ENCODE peak calls at places on chromosomes 6 and 20, in five cellular contexts. W is T-helper 1 cell; A is stimulated activated CD8-positive, alpha-beta memory T cell treated with anti-CD3 and anti-CD28 coated beads, Interleukin-2, amount 100 ng/mL, for 48 hours; M is MV-4-11; H is activated naive CD4-positive, alpha-beta T cell treated with Interleukin-2 at 50 U/mL for 16 hours. T is an unnamed sample.

GRCh38 chr6:7628479-7628878 is 38.5 kb downstream of the SNRNP48 start:
- DNase-seq in W (no peak), A (no peak), M (no peak), H (no peak), T (no peak)

GRCh38 chr6:167795874-167796667 is 30.6 kb upstream of the AFDN start:
- DNase-seq in W (no peak), A (no peak), M (no peak), H (no peak), T (no peak)

GRCh38 chr6:10151144-10151915 is 263.5 kb downstream of the TFAP2A start:
- DNase-seq in W (no peak), A (no peak), M (no peak), H (no peak), T (no peak)

GRCh38 chr20:44720994-44721784 is 6.0 kb downstream of the CCN5 start:
- DNase-seq in W (no peak), A (no peak), M (peak; percentile 6), H (no peak), T (no peak)

GRCh38 chr6:147708170-147708569 is 199.7 kb downstream of the SAMD5 start:
- DNase-seq in W (no peak), A (no peak), M (no peak), H (no peak), T (no peak)

GRCh38 chr6:90846824-90847223 is 260.0 kb upstream of the MAP3K7 start:
- DNase-seq in W (no peak), A (no peak), M (no peak), H (no peak), T (no peak)

GRCh38 chr20:59482581-59483187 is 121.7 kb upstream of the PHACTR3 start:
- DNase-seq in W (no peak), A (no peak), M (no peak), H (no peak), T (no peak)

GRCh38 chr6:35085359-35086281 is 55.5 kb downstream of the TCP11 start:
- DNase-seq in W (no peak), A (no peak), M (no peak), H (no peak), T (no peak)

GRCh38 chr20:431012-431904 is 23.2 kb downstream of the RBCK1 start:
- DNase-seq in W (no peak), A (no peak), M (peak; percentile 46), H (peak; percentile 16), T (no peak)

GRCh38 chr6:32666420-32667300 is at the start of gene HLA-DQB1:
- DNase-seq in W (peak; percentile 52), A (peak; percentile 14), M (peak; percentile 49), H (peak; percentile 11), T (peak; percentile 30)

GRCh38 chr20:40286991-40287531 is 402.0 kb downstream of the MAFB start:
- DNase-seq in W (no peak), A (no peak), M (no peak), H (no peak), T (no peak)

GRCh38 chr20:20480689-20481088 is 112.8 kb downstream of the INSM1 start:
- DNase-seq in W (no peak), A (no peak), M (peak; percentile 66), H (no peak), T (no peak)

GRCh38 chr6:160337301-160337700 is 10.9 kb upstream of the SLC22A3 start:
- DNase-seq in W (no peak), A (no peak), M (no peak), H (no peak), T (no peak)

GRCh38 chr6:150485559-150486517 is 113.8 kb upstream of the PLEKHG1 start:
- DNase-seq in W (no peak), A (no peak), M (no peak), H (no peak), T (no peak)

GRCh38 chr6:32854376-32855178 is 585 bp downstream of the PSMB9 start:
- DNase-seq in W (peak; percentile 34), A (peak; percentile 34), M (peak; percentile 60), H (peak; percentile 64), T (no peak)

GRCh38 chr20:3784863-3785239 is 1.7 kb downstream of the CENPB start:
- DNase-seq in W (no peak), A (no peak), M (no peak), H (no peak), T (no peak)

GRCh38 chr20:48574383-48574782 is 253.4 kb downstream of the PREX1 start:
- DNase-seq in W (no peak), A (no peak), M (no peak), H (no peak), T (no peak)

GRCh38 chr6:109715616-109716015 is 24.5 kb downstream of the FIG4 start:
- DNase-seq in W (no peak), A (no peak), M (no peak), H (no peak), T (no peak)

GRCh38 chr6:158536891-158537798 is 22.7 kb upstream of the TMEM181 start:
- DNase-seq in W (no peak), A (no peak), M (no peak), H (peak; percentile 45), T (no peak)

GRCh38 chr20:3861191-3861590 is 14.6 kb downstream of the MAVS start:
- DNase-seq in W (no peak), A (no peak), M (no peak), H (no peak), T (no peak)

GRCh38 chr6:79048611-79049010 is 29.4 kb downstream of the PHIP start:
- DNase-seq in W (no peak), A (no peak), M (peak; percentile 25), H (no peak), T (no peak)

GRCh38 chr6:32973144-32973854 is 4.9 kb downstream of the BRD2 start:
- DNase-seq in W (peak; percentile 61), A (peak; percentile 48), M (no peak), H (peak; percentile 49), T (peak; percentile 81)

GRCh38 chr6:136734977-136735376 is 57.3 kb downstream of the MAP3K5 start:
- DNase-seq in W (no peak), A (no peak), M (no peak), H (no peak), T (no peak)

GRCh38 chr20:2179233-2179580 is 77.6 kb downstream of the STK35 start:
- DNase-seq in W (no peak), A (no peak), M (no peak), H (no peak), T (no peak)

GRCh38 chr6:130895516-130895915 is 68.3 kb downstream of the SMLR1 start:
- DNase-seq in W (no peak), A (no peak), M (no peak), H (no peak), T (no peak)

GRCh38 chr6:16667509-16667908 is 93.8 kb downstream of the ATXN1 start:
- DNase-seq in W (no peak), A (no peak), M (no peak), H (no peak), T (no peak)

GRCh38 chr6:36666726-36667591 is 11.6 kb upstream of the CDKN1A start:
- DNase-seq in W (no peak), A (no peak), M (peak; percentile 96), H (no peak), T (no peak)

GRCh38 chr20:57753332-57754164 is 43.7 kb upstream of the PMEPA1 start:
- DNase-seq in W (no peak), A (no peak), M (no peak), H (no peak), T (no peak)

GRCh38 chr6:37283268-37283667 is 25.3 kb upstream of the TMEM217 start:
- DNase-seq in W (no peak), A (no peak), M (no peak), H (no peak), T (no peak)

GRCh38 chr6:107154131-107154906 is 39.0 kb upstream of the BEND3 start:
- DNase-seq in W (no peak), A (no peak), M (no peak), H (no peak), T (no peak)

GRCh38 chr6:10210052-10210451 is 204.8 kb downstream of the TFAP2A start:
- DNase-seq in W (no peak), A (no peak), M (no peak), H (no peak), T (no peak)

GRCh38 chr20:53875452-53875851 is 194.9 kb downstream of the BCAS1 start:
- DNase-seq in W (no peak), A (no peak), M (peak; percentile 83), H (no peak), T (no peak)

GRCh38 chr6:119308048-119308570 is 41.5 kb downstream of the MAN1A1 start:
- DNase-seq in W (no peak), A (no peak), M (peak; percentile 54), H (no peak), T (no peak)

GRCh38 chr6:138226701-138227315 is 8.5 kb upstream of the PBOV1 start:
- DNase-seq in W (no peak), A (no peak), M (no peak), H (no peak), T (no peak)

GRCh38 chr6:41122373-41122772 is 31.8 kb downstream of the TREML1 start:
- DNase-seq in W (no peak), A (no peak), M (no peak), H (no peak), T (no peak)

GRCh38 chr20:47444584-47444983 is 57.1 kb upstream of the NCOA3 start:
- DNase-seq in W (no peak), A (no peak), M (no peak), H (no peak), T (no peak)

GRCh38 chr6:137869781-137870180 is 2.7 kb downstream of the TNFAIP3 start:
- DNase-seq in W (no peak), A (no peak), M (no peak), H (no peak), T (no peak)

T was measured in stimulated activated effector memory CD8-positive, alpha-beta T cell treated with anti-CD3 and anti-CD28 coated beads, Interleukin-12 subunit alpha, Interleukin-12 subunit beta, amount 100 ng/mL, for 72 hours.